ENCODE peak calls at places on chromosomes 4 and X, in five cellular contexts. One of them, this sample, is unnamed.

GRCh38 chr4:148390311-148390710 is 51.9 kb downstream of the NR3C2 start:
- DNase-seq in uterus: no peak
- DNase-seq in cardiac muscle cell: no peak
- DNase-seq in NCI-H524: no peak
- DNase-seq in CD8-positive, alpha-beta T cell: no peak
- DNase-seq in this sample: no peak

GRCh38 chrX:14476169-14476568 is 53.2 kb upstream of the GLRA2 start:
- DNase-seq in NCI-H524: no peak
- DNase-seq in cardiac muscle cell: no peak
- DNase-seq in CD8-positive, alpha-beta T cell: no peak
- DNase-seq in uterus: no peak
- DNase-seq in this sample: no peak

GRCh38 chrX:413322-414201 is 26.9 kb upstream of the PPP2R3B start:
- DNase-seq in CD8-positive, alpha-beta T cell: no peak
- DNase-seq in NCI-H524: no peak
- DNase-seq in uterus: no peak
- DNase-seq in cardiac muscle cell: peak; percentile 37
- DNase-seq in this sample: no peak

GRCh38 chrX:70669120-70669519 is 224.5 kb downstream of the DLG3 start:
- DNase-seq in NCI-H524: no peak
- DNase-seq in CD8-positive, alpha-beta T cell: no peak
- DNase-seq in cardiac muscle cell: no peak
- DNase-seq in uterus: no peak
- DNase-seq in this sample: no peak

GRCh38 chr4:17094811-17095210 is 196.4 kb upstream of the LDB2 start:
- DNase-seq in CD8-positive, alpha-beta T cell: no peak
- DNase-seq in uterus: no peak
- DNase-seq in cardiac muscle cell: peak; percentile 21
- DNase-seq in NCI-H524: peak; percentile 21
- DNase-seq in this sample: no peak

GRCh38 chrX:22699591-22700091 is 300.1 kb upstream of the DDX53 start:
- DNase-seq in CD8-positive, alpha-beta T cell: no peak
- DNase-seq in uterus: no peak
- DNase-seq in NCI-H524: no peak
- DNase-seq in cardiac muscle cell: no peak
- DNase-seq in this sample: no peak

GRCh38 chr4:140257461-140258305 is 103.7 kb upstream of the MAML3 start:
- DNase-seq in uterus: no peak
- DNase-seq in CD8-positive, alpha-beta T cell: no peak
- DNase-seq in cardiac muscle cell: no peak
- DNase-seq in NCI-H524: no peak
- DNase-seq in this sample: no peak

GRCh38 chr4:168051526-168051925 is 40.8 kb upstream of the ANXA10 start:
- DNase-seq in CD8-positive, alpha-beta T cell: no peak
- DNase-seq in cardiac muscle cell: no peak
- DNase-seq in uterus: no peak
- DNase-seq in NCI-H524: no peak
- DNase-seq in this sample: no peak

GRCh38 chr4:176320976-176321361 is 1.2 kb downstream of the SPCS3 start:
- DNase-seq in uterus: no peak
- DNase-seq in cardiac muscle cell: peak; percentile 24
- DNase-seq in CD8-positive, alpha-beta T cell: no peak
- DNase-seq in NCI-H524: no peak
- DNase-seq in this sample: no peak